ENCODE peak calls at places on chromosomes 6 and 20, in four cellular contexts. One of them, this sample, is unnamed.

GRCh38 chr6:113634352-113635163 is 222.6 kb upstream of the MARCKS start:
- DNase-seq in A549: peak; percentile 51
- DNase-seq in right lobe of liver: no peak
- DNase-seq in psoas muscle: no peak
- DNase-seq in this sample: no peak

GRCh38 chr6:170100046-170100445 is 190.8 kb downstream of the DLL1 start:
- DNase-seq in psoas muscle: no peak
- DNase-seq in A549: no peak
- DNase-seq in right lobe of liver: peak; percentile 6
- DNase-seq in this sample: no peak

GRCh38 chr6:135146160-135146920 is 34.8 kb upstream of the MYB start:
- DNase-seq in psoas muscle: no peak
- DNase-seq in A549: no peak
- DNase-seq in right lobe of liver: no peak
- DNase-seq in this sample: peak; percentile 26

GRCh38 chr6:44042261-44043035 is 84.8 kb downstream of the MRPL14 start:
- DNase-seq in psoas muscle: peak; percentile 34
- DNase-seq in A549: no peak
- DNase-seq in right lobe of liver: no peak
- DNase-seq in this sample: no peak

GRCh38 chr6:27812078-27812804 is 100.0 kb downstream of the OR2B2 start:
- DNase-seq in psoas muscle: no peak
- DNase-seq in A549: no peak
- DNase-seq in right lobe of liver: no peak
- DNase-seq in this sample: no peak

GRCh38 chr20:5660346-5660745 is 89.9 kb upstream of the SHLD1 start:
- DNase-seq in psoas muscle: no peak
- DNase-seq in right lobe of liver: no peak
- DNase-seq in A549: no peak
- DNase-seq in this sample: no peak

GRCh38 chr20:24673678-24674570 is 204.5 kb downstream of the SYNDIG1 start:
- DNase-seq in right lobe of liver: no peak
- DNase-seq in A549: peak; percentile 21
- DNase-seq in psoas muscle: no peak
- DNase-seq in this sample: no peak

GRCh38 chr6:50145125-50145524 is 95.4 kb upstream of the DEFB112 start:
- DNase-seq in A549: no peak
- DNase-seq in psoas muscle: no peak
- DNase-seq in right lobe of liver: no peak
- DNase-seq in this sample: no peak

GRCh38 chr6:33445020-33445676 is 9.2 kb upstream of the ZBTB9 start:
- DNase-seq in right lobe of liver: no peak
- DNase-seq in A549: no peak
- DNase-seq in psoas muscle: no peak
- DNase-seq in this sample: no peak

GRCh38 chr20:36355469-36356171 is 49.5 kb downstream of the DLGAP4 start:
- DNase-seq in A549: peak; percentile 38
- DNase-seq in psoas muscle: no peak
- DNase-seq in right lobe of liver: no peak
- DNase-seq in this sample: peak; percentile 39

GRCh38 chr20:31962741-31963140 is 5.2 kb upstream of the XKR7 start:
- DNase-seq in psoas muscle: no peak
- DNase-seq in right lobe of liver: no peak
- DNase-seq in A549: no peak
- DNase-seq in this sample: no peak

GRCh38 chr20:36573798-36574277 is 441 bp downstream of the TGIF2 start:
- DNase-seq in psoas muscle: peak; percentile 65
- DNase-seq in right lobe of liver: peak; percentile 55
- DNase-seq in A549: no peak
- DNase-seq in this sample: peak; percentile 68

GRCh38 chr6:95249176-95249575 is 328.2 kb upstream of the MANEA start:
- DNase-seq in A549: peak; percentile 36
- DNase-seq in right lobe of liver: no peak
- DNase-seq in psoas muscle: no peak
- DNase-seq in this sample: no peak

GRCh38 chr6:3226422-3227362 is 761 bp downstream of the TUBB2B start:
- DNase-seq in A549: no peak
- DNase-seq in right lobe of liver: no peak
- DNase-seq in psoas muscle: peak; percentile 63
- DNase-seq in this sample: peak; percentile 50

GRCh38 chr6:31727717-31728671 is 1.1 kb downstream of the DDAH2 start:
- DNase-seq in right lobe of liver: peak; percentile 55
- DNase-seq in A549: no peak
- DNase-seq in psoas muscle: no peak
- DNase-seq in this sample: no peak

GRCh38 chr20:6492396-6493055 is 275.0 kb upstream of the BMP2 start:
- DNase-seq in psoas muscle: no peak
- DNase-seq in A549: no peak
- DNase-seq in right lobe of liver: no peak
- DNase-seq in this sample: no peak

GRCh38 chr6:33112148-33112547 is 36.4 kb downstream of the HLA-DPB1 start:
- DNase-seq in psoas muscle: no peak
- DNase-seq in A549: peak; percentile 10
- DNase-seq in right lobe of liver: no peak
- DNase-seq in this sample: no peak

GRCh38 chr6:50720623-50721022 is 7.3 kb downstream of the TFAP2D start:
- DNase-seq in psoas muscle: no peak
- DNase-seq in right lobe of liver: no peak
- DNase-seq in A549: no peak
- DNase-seq in this sample: peak; percentile 57

GRCh38 chr20:36167826-36168634 is 13.5 kb downstream of the EPB41L1 start:
- DNase-seq in right lobe of liver: no peak
- DNase-seq in psoas muscle: no peak
- DNase-seq in A549: peak; percentile 82
- DNase-seq in this sample: no peak

GRCh38 chr6:444653-445275 is 53.2 kb downstream of the IRF4 start:
- DNase-seq in A549: no peak
- DNase-seq in right lobe of liver: no peak
- DNase-seq in psoas muscle: no peak
- DNase-seq in this sample: no peak

GRCh38 chr6:44733868-44734267 is 346.4 kb downstream of the CDC5L start:
- DNase-seq in right lobe of liver: no peak
- DNase-seq in psoas muscle: no peak
- DNase-seq in A549: no peak
- DNase-seq in this sample: no peak

GRCh38 chr20:48823960-48824497 is 3.8 kb downstream of the PREX1 start:
- DNase-seq in right lobe of liver: no peak
- DNase-seq in A549: no peak
- DNase-seq in psoas muscle: no peak
- DNase-seq in this sample: no peak

GRCh38 chr6:126720326-126720725 is 380.4 kb downstream of the CENPW start:
- DNase-seq in psoas muscle: no peak
- DNase-seq in A549: no peak
- DNase-seq in right lobe of liver: no peak
- DNase-seq in this sample: no peak

GRCh38 chr6:152099816-152100618 is 292.5 kb downstream of the ESR1 start:
- DNase-seq in right lobe of liver: no peak
- DNase-seq in psoas muscle: peak; percentile 81
- DNase-seq in A549: no peak
- DNase-seq in this sample: peak; percentile 95

GRCh38 chr6:2823104-2823850 is 18.4 kb downstream of the SERPINB1 start:
- DNase-seq in right lobe of liver: no peak
- DNase-seq in psoas muscle: no peak
- DNase-seq in A549: no peak
- DNase-seq in this sample: no peak

GRCh38 chr6:25472314-25472713 is 179.7 kb upstream of the SCGN start:
- DNase-seq in psoas muscle: no peak
- DNase-seq in A549: no peak
- DNase-seq in right lobe of liver: no peak
- DNase-seq in this sample: no peak

GRCh38 chr6:33169286-33170175 is 22.7 kb downstream of the COL11A2 start:
- DNase-seq in right lobe of liver: no peak
- DNase-seq in psoas muscle: no peak
- DNase-seq in A549: no peak
- DNase-seq in this sample: no peak

GRCh38 chr6:35583893-35584688 is 71.4 kb upstream of the TULP1 start:
- DNase-seq in psoas muscle: no peak
- DNase-seq in A549: peak; percentile 67
- DNase-seq in right lobe of liver: peak; percentile 67
- DNase-seq in this sample: peak; percentile 83

GRCh38 chr6:71481801-71482200 is 193.2 kb downstream of the OGFRL1 start:
- DNase-seq in right lobe of liver: no peak
- DNase-seq in A549: no peak
- DNase-seq in psoas muscle: no peak
- DNase-seq in this sample: no peak

GRCh38 chr20:63156221-63156671 is 59.7 kb downstream of the YTHDF1 start:
- DNase-seq in psoas muscle: peak; percentile 73
- DNase-seq in right lobe of liver: no peak
- DNase-seq in A549: no peak
- DNase-seq in this sample: peak; percentile 57

GRCh38 chr6:30272032-30272431 is 54.7 kb upstream of the TRIM39 start:
- DNase-seq in A549: no peak
- DNase-seq in psoas muscle: no peak
- DNase-seq in right lobe of liver: no peak
- DNase-seq in this sample: no peak

GRCh38 chr20:17430515-17430914 is 100.7 kb downstream of the BFSP1 start:
- DNase-seq in psoas muscle: no peak
- DNase-seq in A549: no peak
- DNase-seq in right lobe of liver: no peak
- DNase-seq in this sample: no peak

GRCh38 chr20:38304845-38305447 is 990 bp downstream of the BPI start:
- DNase-seq in right lobe of liver: peak; percentile 81
- DNase-seq in psoas muscle: peak; percentile 76
- DNase-seq in A549: peak; percentile 43
- DNase-seq in this sample: peak; percentile 65

GRCh38 chr6:159108438-159108985 is 60.7 kb upstream of the FNDC1 start:
- DNase-seq in A549: no peak
- DNase-seq in right lobe of liver: no peak
- DNase-seq in psoas muscle: no peak
- DNase-seq in this sample: no peak

GRCh38 chr20:45036044-45036755 is 64.7 kb downstream of the KCNS1 start:
- DNase-seq in A549: peak; percentile 56
- DNase-seq in right lobe of liver: no peak
- DNase-seq in psoas muscle: no peak
- DNase-seq in this sample: no peak

GRCh38 chr6:87029711-87030314 is 65.1 kb downstream of the CGA start:
- DNase-seq in psoas muscle: no peak
- DNase-seq in right lobe of liver: no peak
- DNase-seq in A549: peak; percentile 56
- DNase-seq in this sample: peak; percentile 59

GRCh38 chr6:35602133-35602946 is 86.4 kb downstream of the FKBP5 start:
- DNase-seq in A549: no peak
- DNase-seq in right lobe of liver: no peak
- DNase-seq in psoas muscle: no peak
- DNase-seq in this sample: no peak

GRCh38 chr20:40992349-40993113 is 36.1 kb upstream of the TOP1 start:
- DNase-seq in right lobe of liver: no peak
- DNase-seq in psoas muscle: no peak
- DNase-seq in A549: no peak
- DNase-seq in this sample: no peak

GRCh38 chr20:18055261-18055660 is 2.5 kb downstream of the OVOL2 start:
- DNase-seq in psoas muscle: no peak
- DNase-seq in right lobe of liver: peak; percentile 24
- DNase-seq in A549: no peak
- DNase-seq in this sample: no peak

DNA sequence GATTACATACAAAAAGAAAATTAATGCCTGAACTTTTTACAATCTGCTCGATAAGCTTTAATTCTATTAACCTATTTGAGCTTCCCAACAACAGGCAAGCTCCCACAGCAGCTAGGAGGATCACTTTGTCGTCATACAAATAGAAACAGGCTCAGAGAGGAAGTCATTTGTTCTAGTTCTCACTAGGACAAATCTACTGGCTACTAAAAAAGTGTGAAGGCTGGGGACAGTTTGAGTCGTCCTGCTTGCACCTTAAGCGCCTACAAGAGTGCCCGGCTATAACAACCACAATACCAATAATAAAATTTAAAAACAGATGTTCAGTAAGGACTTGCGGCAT is 562 bp upstream of the CNPY3 start:
- DNase-seq in A549: no peak
- DNase-seq in right lobe of liver: no peak
- DNase-seq in psoas muscle: no peak
- DNase-seq in this sample: no peak
- H3K4me3 ChIP-seq in A549: peak overlapping the region; percentile 62
- H3K4me3 ChIP-seq in right lobe of liver: peak overlapping the region; percentile 80
- H3K4me3 ChIP-seq in psoas muscle: peak overlapping the region; percentile 91
- H3K4me3 ChIP-seq in this sample: peak overlapping the region; percentile 66

GRCh38 chr6:37169458-37170272 is at the start of gene PIM1:
- DNase-seq in psoas muscle: peak; percentile 100
- DNase-seq in right lobe of liver: peak; percentile 100
- DNase-seq in A549: peak; percentile 96
- DNase-seq in this sample: peak; percentile 98
- H3K4me3 ChIP-seq in psoas muscle: peak within 1 kb of the TSS; percentile 97
- H3K4me3 ChIP-seq in right lobe of liver: peak within 1 kb of the TSS; percentile 79
- H3K4me3 ChIP-seq in A549: peak within 1 kb of the TSS; percentile 92
- H3K4me3 ChIP-seq in this sample: peak within 1 kb of the TSS; percentile 82

GRCh38 chr6:14278000-14278399 is 160.4 kb downstream of the CD83 start:
- DNase-seq in A549: no peak
- DNase-seq in psoas muscle: no peak
- DNase-seq in right lobe of liver: no peak
- DNase-seq in this sample: no peak

GRCh38 chr6:14276667-14277404 is 159.3 kb downstream of the CD83 start:
- DNase-seq in right lobe of liver: no peak
- DNase-seq in A549: no peak
- DNase-seq in psoas muscle: no peak
- DNase-seq in this sample: no peak

GRCh38 chr6:14278436-14278835 is 160.9 kb downstream of the CD83 start:
- DNase-seq in A549: no peak
- DNase-seq in right lobe of liver: no peak
- DNase-seq in psoas muscle: no peak
- DNase-seq in this sample: no peak

GRCh38 chr6:14276066-14276465 is 158.5 kb downstream of the CD83 start:
- DNase-seq in psoas muscle: no peak
- DNase-seq in A549: no peak
- DNase-seq in right lobe of liver: no peak
- DNase-seq in this sample: no peak

GRCh38 chr6:14277405-14277930 is 159.9 kb downstream of the CD83 start:
- DNase-seq in right lobe of liver: no peak
- DNase-seq in psoas muscle: no peak
- DNase-seq in A549: no peak
- DNase-seq in this sample: no peak
- H3K4me3 ChIP-seq in right lobe of liver: no peak overlapping the region
- H3K4me3 ChIP-seq in psoas muscle: no peak overlapping the region
- H3K4me3 ChIP-seq in A549: no peak overlapping the region
- H3K4me3 ChIP-seq in this sample: no peak overlapping the region

DNA sequence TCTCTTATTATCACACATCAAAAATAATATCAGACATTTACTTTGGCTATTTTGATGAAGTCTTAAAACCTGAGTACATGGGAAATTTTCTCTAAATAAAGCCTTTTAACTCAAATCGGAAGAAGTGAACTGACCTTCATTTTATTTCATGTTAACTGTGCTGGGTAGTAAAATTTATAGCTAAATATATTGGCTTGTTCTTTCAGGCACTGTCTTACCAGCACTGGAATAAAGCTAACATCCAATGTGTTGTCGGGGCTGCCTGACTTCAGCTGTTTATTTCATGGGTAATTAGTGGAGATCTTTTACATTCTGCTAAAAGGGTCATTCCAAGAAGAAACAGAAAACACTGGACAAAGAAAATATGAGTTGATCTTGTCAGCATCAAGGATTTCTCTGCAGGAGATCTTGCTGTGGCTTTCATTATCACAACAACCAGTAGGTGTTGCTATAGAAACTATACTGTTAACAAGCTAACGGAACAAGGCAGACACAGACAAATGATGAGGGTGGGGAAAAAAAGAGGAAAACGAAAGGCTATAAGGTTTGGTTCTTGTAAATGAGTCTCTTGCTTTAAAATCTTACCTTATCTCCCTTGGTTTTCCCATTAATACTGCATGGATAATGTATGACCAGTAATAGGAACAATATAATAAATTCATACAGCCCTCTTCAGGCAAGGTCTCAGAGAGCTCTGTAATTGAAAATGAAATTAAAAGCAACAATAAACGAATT is 206.9 kb downstream of the SIM1 start:
- DNase-seq in psoas muscle: no peak
- DNase-seq in A549: peak; percentile 58
- DNase-seq in right lobe of liver: no peak
- DNase-seq in this sample: peak; percentile 63
- H3K4me3 ChIP-seq in psoas muscle: no peak overlapping the region
- H3K4me3 ChIP-seq in A549: peak overlapping the region; percentile 10
- H3K4me3 ChIP-seq in right lobe of liver: no peak overlapping the region
- H3K4me3 ChIP-seq in this sample: peak overlapping the region; percentile 32